ENCODE peak calls at places on chromosome 1, in four cellular contexts. P is transverse colon, I is adrenal gland, C is heart left ventricle. V is an unnamed sample.

GRCh38 chr1:60431593-60431992 is 358.0 kb upstream of the C1orf87 start:
- DNase-seq in I (no peak), C (no peak), P (no peak), V (no peak)

GRCh38 chr1:65260851-65261473 is 48.4 kb upstream of the DNAJC6 start:
- DNase-seq in P (no peak), C (no peak), I (peak; percentile 71), V (peak; percentile 64)

GRCh38 chr1:223713546-223714420 is 1.4 kb downstream of the CAPN2 start:
- DNase-seq in P (peak; percentile 52), C (no peak), I (no peak), V (no peak)

GRCh38 chr1:28508435-28508754 is 2.6 kb downstream of the RCC1 start:
- DNase-seq in P (no peak), C (no peak), I (no peak), V (no peak)

GRCh38 chr1:25820247-25821111 is 725 bp downstream of the MTFR1L start:
- DNase-seq in C (no peak), I (peak; percentile 81), P (peak; percentile 81), V (peak; percentile 81)

GRCh38 chr1:27557596-27558340 is 46.2 kb downstream of the AHDC1 start:
- DNase-seq in I (no peak), C (no peak), P (peak; percentile 89), V (no peak)

GRCh38 chr1:160778976-160779375 is 17.0 kb upstream of the LY9 start:
- DNase-seq in I (no peak), P (no peak), C (no peak), V (no peak)

GRCh38 chr1:162846256-162847212 is 14.4 kb downstream of the CCDC190 start:
- DNase-seq in I (no peak), P (no peak), C (no peak), V (no peak)

GRCh38 chr1:220528049-220528678 is at the start of gene MARK1:
- DNase-seq in P (peak; percentile 58), I (peak; percentile 46), C (peak; percentile 83), V (no peak)

GRCh38 chr1:117633068-117633345 is 27.2 kb downstream of the TENT5C start:
- DNase-seq in C (no peak), P (no peak), I (no peak), V (no peak)

GRCh38 chr1:114269539-114269938 is 115.9 kb upstream of the SYT6 start:
- DNase-seq in I (no peak), P (no peak), C (no peak), V (no peak)

GRCh38 chr1:51569284-51570062 is 47.4 kb upstream of the OSBPL9 start:
- DNase-seq in P (peak; percentile 17), I (peak; percentile 54), C (no peak), V (peak; percentile 69)

GRCh38 chr1:2630498-2631135 is 2.2 kb downstream of the MMEL1 start:
- DNase-seq in C (no peak), I (no peak), P (no peak), V (no peak)

GRCh38 chr1:2629627-2630497 is 3.0 kb downstream of the MMEL1 start:
- DNase-seq in C (no peak), P (no peak), I (no peak), V (no peak)

GRCh38 chr1:2632561-2633361 is at the start of gene MMEL1:
- DNase-seq in C (no peak), P (peak; percentile 58), I (no peak), V (no peak)

GRCh38 chr1:2632051-2632430 is 775 bp downstream of the MMEL1 start:
- DNase-seq in P (no peak), C (no peak), I (no peak), V (no peak)

DNA sequence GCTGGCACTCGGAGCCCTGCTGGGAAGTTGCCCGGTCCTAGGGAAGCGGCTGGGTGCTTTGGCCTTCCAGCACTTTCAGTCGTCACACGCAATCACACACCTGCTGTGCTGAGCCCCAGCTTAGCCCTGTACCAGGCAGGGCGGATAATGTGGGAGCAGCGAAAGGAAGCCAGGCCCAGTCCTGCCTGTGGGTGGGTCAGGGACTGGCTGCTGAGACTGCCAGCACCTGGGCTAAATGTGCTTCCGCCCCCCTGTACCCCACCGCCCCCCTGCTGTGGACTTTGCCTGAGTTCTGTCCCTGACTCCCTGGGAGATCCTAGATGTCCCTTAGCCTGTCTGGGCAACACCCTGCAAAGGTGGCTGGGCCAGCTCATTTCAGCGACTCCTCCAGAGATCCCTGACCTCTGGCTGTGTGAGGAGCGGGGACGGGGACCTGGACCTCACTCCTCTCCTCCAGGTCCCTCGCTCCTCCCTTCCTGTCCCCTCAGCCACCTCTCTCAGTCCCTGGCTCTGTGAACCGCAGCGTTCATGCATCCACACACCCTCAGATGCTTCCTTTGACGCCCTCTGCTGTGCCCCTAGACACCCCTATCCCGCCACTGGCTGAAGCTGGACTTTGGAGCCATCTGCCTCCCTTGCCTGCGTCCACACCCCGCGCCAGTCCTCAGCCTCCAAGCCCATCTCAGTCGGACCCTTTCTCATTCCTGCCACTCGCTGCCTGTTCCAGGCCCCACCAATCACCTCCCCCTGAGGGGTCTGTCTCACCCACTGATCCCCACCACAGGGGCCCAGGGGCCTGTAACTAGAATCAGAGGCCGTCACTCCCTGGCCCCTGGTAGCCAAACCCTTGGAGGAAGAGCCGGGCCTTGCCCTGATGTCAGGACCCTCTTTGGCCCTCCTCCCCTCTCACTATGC is 1.4 kb downstream of the MMEL1 start:
- DNase-seq in I (no peak), C (no peak), P (peak; percentile 78), V (no peak)
- TF ChIP-seq POLR2A in I (no peak), C (no peak), P (no peak), V (no peak)

DNA sequence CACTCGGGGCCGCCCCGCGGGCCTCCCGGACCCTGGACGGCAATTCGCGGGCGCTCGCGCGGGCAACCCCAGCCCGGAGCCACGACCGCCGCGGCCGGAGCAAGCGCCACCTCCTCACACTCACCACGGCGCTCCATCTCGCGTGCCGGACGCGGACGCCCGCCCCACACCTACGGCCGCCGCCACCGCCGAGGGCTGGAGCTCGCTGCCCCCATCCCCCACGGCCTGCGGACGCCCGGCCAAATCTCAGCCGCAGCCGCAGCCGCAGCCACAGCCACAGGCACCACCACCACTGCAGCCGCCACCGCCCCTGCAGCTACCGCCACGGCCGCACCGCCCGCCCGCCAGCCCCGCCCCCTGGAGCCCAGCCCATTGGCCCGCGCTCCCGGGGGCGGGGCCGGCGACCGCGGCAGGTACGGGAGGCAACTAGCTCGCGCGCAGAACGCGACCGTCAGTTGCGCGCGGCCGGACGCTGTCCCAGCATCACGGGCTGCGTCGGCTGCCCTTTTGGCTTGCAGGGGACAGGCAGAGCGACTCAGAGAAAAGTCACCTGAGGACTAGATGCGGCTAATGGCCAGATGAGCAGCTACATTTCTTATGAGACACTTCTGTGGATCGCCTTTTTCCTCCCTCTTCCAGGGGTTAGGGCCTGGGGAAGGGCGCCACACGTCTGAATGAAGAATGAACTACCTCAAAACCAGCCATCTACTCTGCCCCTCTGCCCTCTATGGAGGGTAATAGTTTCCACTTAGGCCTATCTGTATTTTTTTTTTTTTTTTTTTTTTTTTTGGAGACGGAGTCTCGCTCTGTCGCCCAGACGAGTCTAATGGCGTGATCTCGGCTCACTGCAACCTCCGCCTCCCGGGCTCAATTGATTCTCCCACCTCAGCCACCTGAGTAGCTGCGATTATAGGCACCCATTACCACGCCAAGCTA is at the start of gene ARHGAP29:
- DNase-seq in I (peak; percentile 71), C (peak; percentile 91), P (peak; percentile 83), V (peak; percentile 78)
- TF ChIP-seq POLR2A in I (peak; percentile 31), C (peak; percentile 96), P (peak; percentile 33), V (no peak)

DNA sequence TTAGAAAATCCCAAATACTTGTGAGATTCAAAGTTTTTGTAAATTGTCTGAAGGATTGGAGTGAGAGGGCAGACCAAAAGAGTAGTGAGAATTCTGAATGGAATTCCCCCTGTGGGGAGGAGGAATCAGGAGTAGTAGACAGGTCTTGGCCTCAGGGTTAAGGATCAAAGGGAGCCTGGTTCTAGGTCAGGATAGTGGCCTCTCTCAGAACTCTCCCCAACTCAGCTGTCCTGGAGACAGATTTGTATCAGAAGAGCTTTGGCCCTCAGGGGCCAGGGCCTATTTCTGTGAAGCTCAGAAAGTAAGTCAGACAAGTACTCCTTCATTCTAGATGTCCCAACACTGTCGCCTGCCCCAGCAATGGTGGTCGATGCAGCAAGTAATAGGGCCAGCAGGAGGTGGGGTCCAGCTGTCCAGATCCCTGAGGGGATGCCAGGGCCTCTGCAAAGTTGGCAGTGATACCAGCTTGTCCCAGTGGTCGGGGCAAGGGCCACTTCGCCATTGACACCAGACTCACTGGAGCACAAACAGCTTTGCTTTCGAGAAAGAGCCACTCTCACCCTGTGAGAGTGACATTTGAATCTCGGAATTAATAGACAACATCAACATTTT is 115.2 kb downstream of the SLC25A24 start:
- DNase-seq in I (no peak), P (no peak), C (no peak), V (no peak)
- TF ChIP-seq POLR2A in I (no peak), P (no peak), C (no peak), V (no peak)

DNA sequence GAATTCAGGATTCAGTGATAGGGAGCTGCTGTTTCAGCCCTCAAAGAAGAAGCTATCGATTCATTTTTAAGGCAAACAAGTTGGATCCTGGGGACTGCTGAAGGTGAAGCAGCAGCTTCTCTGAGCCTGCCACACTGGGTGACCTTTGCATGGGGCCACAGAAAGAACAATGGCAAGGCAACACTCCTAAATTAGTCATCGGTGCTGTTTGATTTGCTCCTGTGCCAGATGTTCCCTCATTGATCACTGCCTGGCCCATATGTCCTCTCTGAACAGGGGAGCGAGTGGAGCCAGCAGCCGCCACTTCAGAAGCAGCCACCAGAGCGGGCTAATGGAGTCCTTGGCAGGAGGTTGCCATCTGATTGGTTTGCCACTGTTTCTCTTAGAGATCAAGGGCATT is 391.5 kb downstream of the NTNG1 start:
- DNase-seq in P (no peak), C (no peak), I (no peak), V (no peak)
- TF ChIP-seq POLR2A in P (no peak), C (no peak), I (no peak), V (no peak)

DNA sequence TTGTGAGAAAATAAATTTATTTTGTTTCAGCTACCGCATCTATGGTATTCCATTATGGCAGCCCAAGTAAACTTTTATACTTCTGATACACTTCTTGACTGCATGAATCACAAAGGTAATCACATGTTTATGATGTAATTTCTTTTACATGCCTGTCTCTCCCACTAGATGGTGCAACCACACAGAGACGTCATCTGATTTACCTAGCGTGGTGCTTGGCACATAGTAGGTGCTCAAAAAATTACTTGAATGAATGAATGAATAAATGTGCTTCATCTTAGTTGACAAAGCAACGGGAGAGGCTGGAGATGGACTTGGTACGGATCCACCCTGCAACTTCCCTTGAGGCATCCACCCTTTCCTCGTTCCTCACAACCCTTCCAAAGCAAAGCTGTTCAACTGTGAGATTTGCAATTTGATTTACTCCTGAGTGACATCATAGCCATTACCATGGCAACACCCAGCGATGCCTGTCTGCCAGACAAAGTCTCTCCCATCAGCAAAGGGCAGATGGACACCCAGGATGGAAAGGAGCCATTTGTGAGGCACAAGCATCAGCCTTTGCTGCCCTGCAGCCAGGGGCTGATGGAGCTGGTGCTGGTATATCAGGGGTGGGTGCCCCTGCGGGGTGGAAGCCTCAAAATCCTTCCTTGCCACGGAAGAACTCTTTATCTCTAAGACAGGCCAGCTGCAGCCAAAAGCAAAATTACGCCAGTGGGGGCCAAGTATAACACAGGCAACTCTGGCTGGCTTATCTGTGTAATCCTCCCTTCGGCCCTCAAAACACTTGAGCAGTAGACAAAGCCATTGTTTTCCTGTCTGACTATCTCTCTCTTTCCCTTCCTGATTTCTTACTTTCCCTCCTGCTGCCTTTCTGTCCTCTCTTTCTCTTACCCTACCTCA is 18.9 kb upstream of the VWA5B1 start:
- DNase-seq in C (no peak), I (no peak), P (no peak), V (no peak)
- TF ChIP-seq POLR2A in C (no peak), I (no peak), P (no peak), V (no peak)

GRCh38 chr1:229941160-229941559 is 125.9 kb upstream of the GALNT2 start:
- DNase-seq in P (no peak), I (no peak), C (no peak), V (no peak)
- TF ChIP-seq POLR2A in P (no peak), I (no peak), C (no peak), V (no peak)

V was measured in erythroblast.